ENCODE peak calls at places on chromosomes 1 and 21, in eight cellular contexts. L, Q, M, Z, U, N, S and T are unnamed samples.

GRCh38 chr1:213296558-213296957 is 245.5 kb downstream of the RPS6KC1 start:
- DNase-seq in L (no peak), Q (no peak), M (no peak), Z (no peak), U (peak; percentile 72), N (no peak), S (no peak), T (no peak)

GRCh38 chr1:35561297-35561971 is 3.8 kb downstream of the NCDN start:
- DNase-seq in L (no peak), Q (no peak), M (no peak), Z (no peak), U (no peak), N (no peak), S (no peak), T (no peak)

GRCh38 chr21:39863111-39863510 is 4.1 kb upstream of the PCP4 start:
- DNase-seq in L (no peak), Q (no peak), M (peak; percentile 31), Z (no peak), U (no peak), N (no peak), S (no peak), T (no peak)

GRCh38 chr1:4778056-4778455 is 123.6 kb downstream of the AJAP1 start:
- DNase-seq in L (no peak), Q (no peak), M (no peak), Z (peak; percentile 53), U (peak; percentile 15), N (peak; percentile 31), S (no peak), T (peak; percentile 69)

GRCh38 chr1:9889411-9889810 is 20.7 kb downstream of the CTNNBIP1 start:
- DNase-seq in L (no peak), Q (no peak), M (no peak), Z (no peak), U (no peak), N (no peak), S (no peak), T (no peak)

GRCh38 chr1:170284016-170284415 is 138.3 kb downstream of the NTMT2 start:
- DNase-seq in L (no peak), Q (no peak), M (no peak), Z (no peak), U (no peak), N (no peak), S (no peak), T (no peak)

GRCh38 chr1:8661185-8662110 is 156.0 kb downstream of the RERE start:
- DNase-seq in L (no peak), Q (peak; percentile 49), M (peak; percentile 46), Z (peak; percentile 85), U (no peak), N (no peak), S (peak; percentile 74), T (peak; percentile 65)

GRCh38 chr1:33626801-33627200 is 154.4 kb downstream of the ZSCAN20 start:
- DNase-seq in L (no peak), Q (no peak), M (no peak), Z (no peak), U (no peak), N (no peak), S (no peak), T (no peak)

GRCh38 chr1:220786337-220787068 is at the start of gene MTARC1:
- DNase-seq in L (no peak), Q (peak; percentile 83), M (peak; percentile 89), Z (peak; percentile 82), U (peak; percentile 84), N (peak; percentile 65), S (peak; percentile 83), T (peak; percentile 74)

GRCh38 chr1:162908780-162909179 is 47.8 kb upstream of the CCDC190 start:
- DNase-seq in L (no peak), Q (no peak), M (no peak), Z (no peak), U (no peak), N (no peak), S (no peak), T (no peak)

GRCh38 chr1:107661142-107661541 is 303.8 kb downstream of the VAV3 start:
- DNase-seq in L (no peak), Q (no peak), M (no peak), Z (no peak), U (no peak), N (no peak), S (no peak), T (no peak)

GRCh38 chr1:197391303-197392226 is 123.5 kb downstream of the CRB1 start:
- DNase-seq in L (no peak), Q (no peak), M (no peak), Z (no peak), U (peak; percentile 42), N (no peak), S (no peak), T (no peak)

GRCh38 chr1:59013276-59013927 is 229.6 kb upstream of the JUN start:
- DNase-seq in L (no peak), Q (peak; percentile 46), M (peak; percentile 52), Z (peak; percentile 74), U (no peak), N (no peak), S (peak; percentile 85), T (peak; percentile 52)
- H3K4me3 ChIP-seq in L (peak overlapping the region; percentile 9), Q (no peak overlapping the region), M (no peak overlapping the region), Z (peak overlapping the region; percentile 0), U (no peak overlapping the region), N (no peak overlapping the region), S (peak overlapping the region; percentile 2), T (peak overlapping the region; percentile 22)

GRCh38 chr21:36155603-36156338 is 853 bp upstream of the DOP1B start:
- DNase-seq in L (peak; percentile 64), Q (no peak), M (peak; percentile 81), Z (peak; percentile 60), U (no peak), N (no peak), S (peak; percentile 69), T (peak; percentile 27)
- TF ChIP-seq POLR2A in L (peak; percentile 78), Q (peak; percentile 95), M (peak; percentile 99), Z (peak; percentile 92), U (peak; percentile 79), N (peak; percentile 71), S (peak; percentile 94), T (peak; percentile 76)

GRCh38 chr1:201650608-201650933 is 111.6 kb downstream of the NAV1 start:
- DNase-seq in L (no peak), Q (no peak), M (no peak), Z (no peak), U (no peak), N (no peak), S (no peak), T (no peak)
- H3K4me3 ChIP-seq in L (peak overlapping the region; percentile 53), Q (peak overlapping the region; percentile 79), M (no peak overlapping the region), Z (no peak overlapping the region), U (no peak overlapping the region), N (peak overlapping the region; percentile 60), S (peak overlapping the region; percentile 54), T (peak overlapping the region; percentile 56)

GRCh38 chr1:53485478-53486394 is 26.5 kb downstream of the DMRTB1 start:
- DNase-seq in L (peak; percentile 83), Q (peak; percentile 73), M (peak; percentile 72), Z (peak; percentile 91), U (peak; percentile 80), N (peak; percentile 80), S (peak; percentile 85), T (peak; percentile 61)
- TF ChIP-seq POLR2A in L (no peak), Q (no peak), M (no peak), Z (no peak), U (no peak), N (no peak), S (no peak), T (no peak)